ENCODE peak calls at places on chromosomes 3 and 15, in four cellular contexts. D is GM23248, R is PC-3, I is HCT116. O is an unnamed sample.

GRCh38 chr15:45871121-45871855 is 236.5 kb downstream of the SQOR start:
- DNase-seq in D (no peak), R (peak), I (no peak), O (peak)

GRCh38 chr3:143443851-143444331 is 324.3 kb downstream of the CHST2 start:
- DNase-seq in D (peak), R (peak), I (peak), O (peak)

GRCh38 chr3:116393199-116393598 is 52.1 kb downstream of the LSAMP start:
- DNase-seq in D (no peak), R (no peak), I (no peak), O (no peak)

GRCh38 chr3:39064646-39065045 is 12.8 kb downstream of the WDR48 start:
- DNase-seq in D (peak), R (no peak), I (no peak), O (peak)

GRCh38 chr3:10335871-10336622 is 15.1 kb upstream of the SEC13 start:
- DNase-seq in D (no peak), R (no peak), I (no peak), O (no peak)

GRCh38 chr15:22883196-22883595 is 44.7 kb downstream of the NIPA2 start:
- DNase-seq in D (no peak), R (no peak), I (no peak), O (no peak)

GRCh38 chr3:57221883-57222282 is 5.6 kb upstream of the APPL1 start:
- DNase-seq in D (peak), R (peak), I (no peak), O (peak)

GRCh38 chr3:116579843-116580242 is 129.7 kb upstream of the TUSC7 start:
- DNase-seq in D (peak), R (no peak), I (no peak), O (peak)

GRCh38 chr3:70090322-70090913 is 90.9 kb downstream of the SAMMSON start:
- DNase-seq in D (peak), R (peak), I (no peak), O (no peak)

GRCh38 chr15:48471073-48471472 is 139.8 kb downstream of the DUT start:
- DNase-seq in D (no peak), R (no peak), I (no peak), O (no peak)

GRCh38 chr3:42732196-42732828 is 29.7 kb upstream of the HHATL start:
- DNase-seq in D (no peak), R (no peak), I (no peak), O (no peak)

GRCh38 chr3:150303776-150304175 is 104.3 kb upstream of the TSC22D2 start:
- DNase-seq in D (no peak), R (peak), I (peak), O (no peak)

GRCh38 chr3:109618766-109619378 is 281.5 kb upstream of the DPPA4 start:
- DNase-seq in D (no peak), R (no peak), I (no peak), O (no peak)

GRCh38 chr3:156678216-156678615 is 3.8 kb downstream of the TIPARP start:
- DNase-seq in D (no peak), R (no peak), I (no peak), O (no peak)

GRCh38 chr15:66046326-66046725 is 177.0 kb downstream of the RAB11A start:
- DNase-seq in D (no peak), R (no peak), I (no peak), O (no peak)

GRCh38 chr3:123656691-123657090 is 71.8 kb upstream of the HACD2 start:
- DNase-seq in D (no peak), R (peak), I (no peak), O (no peak)

GRCh38 chr15:90354986-90355385 is 2.9 kb downstream of the ZNF774 start:
- DNase-seq in D (no peak), R (no peak), I (no peak), O (no peak)

GRCh38 chr3:158093526-158093925 is 12.7 kb downstream of the SHOX2 start:
- DNase-seq in D (no peak), R (no peak), I (no peak), O (no peak)

GRCh38 chr3:158097141-158097540 is 9.1 kb downstream of the SHOX2 start:
- DNase-seq in D (no peak), R (no peak), I (no peak), O (no peak)

GRCh38 chr3:158094235-158094916 is 11.8 kb downstream of the SHOX2 start:
- DNase-seq in D (no peak), R (no peak), I (no peak), O (no peak)

GRCh38 chr3:158095302-158095997 is 10.8 kb downstream of the SHOX2 start:
- DNase-seq in D (no peak), R (no peak), I (no peak), O (no peak)

GRCh38 chr3:158094917-158095301 is 11.3 kb downstream of the SHOX2 start:
- DNase-seq in D (no peak), R (no peak), I (no peak), O (no peak)
- H2AFZ ChIP-seq in D (no peak), R (no peak), I (no peak), O (no peak)

GRCh38 chr15:84981054-84981710 is 474 bp upstream of the PDE8A start:
- DNase-seq in D (peak), R (peak), I (peak), O (peak)

GRCh38 chr15:84983711-84984110 is 2.1 kb downstream of the PDE8A start:
- DNase-seq in D (peak), R (no peak), I (no peak), O (no peak)

GRCh38 chr15:84981711-84982300 is at the start of gene PDE8A:
- DNase-seq in D (peak), R (peak), I (no peak), O (peak)

GRCh38 chr15:84983299-84983698 is 1.6 kb downstream of the PDE8A start:
- DNase-seq in D (peak), R (no peak), I (no peak), O (no peak)

DNA sequence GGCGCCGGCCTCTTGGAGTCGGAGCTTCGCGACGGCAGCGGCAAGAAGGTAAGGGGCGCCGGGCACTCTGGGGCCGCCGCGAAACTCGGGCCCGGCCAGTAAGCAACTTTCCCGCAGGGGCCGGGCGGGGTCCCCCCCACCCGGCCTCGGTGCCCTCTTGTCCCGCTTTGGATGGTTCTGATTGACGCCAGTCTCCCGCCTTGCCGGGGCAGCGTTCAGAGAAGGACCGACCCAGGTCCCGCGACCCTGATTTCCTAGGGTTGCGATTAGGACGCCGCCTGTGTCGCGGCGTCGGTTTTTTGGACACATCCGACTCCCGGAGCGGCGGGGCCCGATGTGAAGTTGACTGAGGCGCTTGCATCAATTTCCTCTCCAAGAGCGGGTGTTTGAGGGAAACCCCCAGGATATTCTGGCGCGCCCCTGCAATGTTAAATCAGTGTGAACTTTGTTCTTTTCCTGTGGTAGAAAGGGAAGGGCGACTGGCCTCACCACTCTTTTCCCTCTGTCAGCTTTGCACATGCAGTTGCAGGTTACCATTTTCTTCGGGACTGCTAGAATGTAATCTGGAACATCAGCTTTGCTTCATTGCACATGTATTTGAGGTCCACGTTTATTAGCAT is 755 bp downstream of the PDE8A start:
- DNase-seq in D (peak), R (peak), I (no peak), O (no peak)
- H2AFZ ChIP-seq in D (peak), R (peak), I (no peak), O (peak)

GRCh38 chr3:141959921-141960554 is 83.6 kb downstream of the ATP1B3 start:
- DNase-seq in D (peak), R (peak), I (peak), O (peak)
- H2AFZ ChIP-seq in D (peak), R (no peak), I (no peak), O (peak)

GRCh38 chr15:40593588-40594428 is at the start of gene KNL1:
- DNase-seq in D (peak), R (peak), I (peak), O (peak)

GRCh38 chr15:40595773-40596172 is 1.7 kb downstream of the KNL1 start:
- DNase-seq in D (no peak), R (peak), I (no peak), O (no peak)

GRCh38 chr15:40595219-40595618 is 1.2 kb downstream of the KNL1 start:
- DNase-seq in D (peak), R (no peak), I (no peak), O (no peak)

GRCh38 chr15:40593130-40593529 is 919 bp upstream of the KNL1 start:
- DNase-seq in D (no peak), R (no peak), I (no peak), O (no peak)

GRCh38 chr15:40594429-40594836 is 384 bp downstream of the KNL1 start:
- DNase-seq in D (peak), R (peak), I (peak), O (peak)
- H2AFZ ChIP-seq in D (peak), R (peak), I (peak), O (peak)

O was measured in astrocyte.